ENCODE peak calls at places on chromosomes 4 and X, in five cellular contexts. One of them, this sample, is unnamed.

GRCh38 chrX:1450381-1451161 is 2.1 kb downstream of the ASMTL start:
- DNase-seq in CD4-positive, alpha-beta memory T cell: no peak
- DNase-seq in heart left ventricle: no peak
- DNase-seq in LoVo: no peak
- DNase-seq in stimulated activated CD4-positive, alpha-beta T cell treated with anti-CD3 and anti-CD28 coated beads, Interleukin-4, amount 100 ng/mL, for 24 hours: peak
- DNase-seq in this sample: no peak

GRCh38 chrX:41180194-41180902 is 95.1 kb downstream of the USP9X start:
- DNase-seq in CD4-positive, alpha-beta memory T cell: peak
- DNase-seq in LoVo: peak
- DNase-seq in stimulated activated CD4-positive, alpha-beta T cell treated with anti-CD3 and anti-CD28 coated beads, Interleukin-4, amount 100 ng/mL, for 24 hours: peak
- DNase-seq in heart left ventricle: peak
- DNase-seq in this sample: peak

GRCh38 chr4:76251448-76252270 is at the start of gene FAM47E:
- DNase-seq in LoVo: peak
- DNase-seq in stimulated activated CD4-positive, alpha-beta T cell treated with anti-CD3 and anti-CD28 coated beads, Interleukin-4, amount 100 ng/mL, for 24 hours: peak
- DNase-seq in CD4-positive, alpha-beta memory T cell: peak
- DNase-seq in heart left ventricle: peak
- DNase-seq in this sample: peak

GRCh38 chr4:186719925-186720694 is 3.5 kb downstream of the FAT1 start:
- DNase-seq in stimulated activated CD4-positive, alpha-beta T cell treated with anti-CD3 and anti-CD28 coated beads, Interleukin-4, amount 100 ng/mL, for 24 hours: no peak
- DNase-seq in heart left ventricle: no peak
- DNase-seq in LoVo: peak
- DNase-seq in CD4-positive, alpha-beta memory T cell: no peak
- DNase-seq in this sample: peak

GRCh38 chr4:113482325-113482724 is 279.2 kb downstream of the CAMK2D start:
- DNase-seq in CD4-positive, alpha-beta memory T cell: no peak
- DNase-seq in LoVo: no peak
- DNase-seq in stimulated activated CD4-positive, alpha-beta T cell treated with anti-CD3 and anti-CD28 coated beads, Interleukin-4, amount 100 ng/mL, for 24 hours: no peak
- DNase-seq in heart left ventricle: no peak
- DNase-seq in this sample: no peak

GRCh38 chrX:39335447-39336235 is 534.4 kb downstream of the MID1IP1 start:
- DNase-seq in CD4-positive, alpha-beta memory T cell: no peak
- DNase-seq in LoVo: no peak
- DNase-seq in stimulated activated CD4-positive, alpha-beta T cell treated with anti-CD3 and anti-CD28 coated beads, Interleukin-4, amount 100 ng/mL, for 24 hours: no peak
- DNase-seq in heart left ventricle: no peak
- DNase-seq in this sample: no peak

GRCh38 chr4:177051473-177052060 is 258.1 kb upstream of the NEIL3 start:
- DNase-seq in stimulated activated CD4-positive, alpha-beta T cell treated with anti-CD3 and anti-CD28 coated beads, Interleukin-4, amount 100 ng/mL, for 24 hours: peak
- DNase-seq in CD4-positive, alpha-beta memory T cell: peak
- DNase-seq in LoVo: no peak
- DNase-seq in heart left ventricle: no peak
- DNase-seq in this sample: peak

GRCh38 chr4:154137320-154137905 is 348.5 kb upstream of the SFRP2 start:
- DNase-seq in CD4-positive, alpha-beta memory T cell: no peak
- DNase-seq in LoVo: no peak
- DNase-seq in stimulated activated CD4-positive, alpha-beta T cell treated with anti-CD3 and anti-CD28 coated beads, Interleukin-4, amount 100 ng/mL, for 24 hours: no peak
- DNase-seq in heart left ventricle: no peak
- DNase-seq in this sample: no peak

GRCh38 chrX:48071064-48071985 is at the start of gene ZNF630:
- DNase-seq in LoVo: peak
- DNase-seq in CD4-positive, alpha-beta memory T cell: peak
- DNase-seq in stimulated activated CD4-positive, alpha-beta T cell treated with anti-CD3 and anti-CD28 coated beads, Interleukin-4, amount 100 ng/mL, for 24 hours: peak
- DNase-seq in heart left ventricle: peak
- DNase-seq in this sample: peak

GRCh38 chrX:72100824-72101351 is 30.8 kb downstream of the RTL5 start:
- DNase-seq in heart left ventricle: no peak
- DNase-seq in LoVo: no peak
- DNase-seq in stimulated activated CD4-positive, alpha-beta T cell treated with anti-CD3 and anti-CD28 coated beads, Interleukin-4, amount 100 ng/mL, for 24 hours: peak
- DNase-seq in CD4-positive, alpha-beta memory T cell: peak
- DNase-seq in this sample: peak

GRCh38 chr4:172892300-172892699 is 276.3 kb upstream of the GALNT7 start:
- DNase-seq in CD4-positive, alpha-beta memory T cell: no peak
- DNase-seq in stimulated activated CD4-positive, alpha-beta T cell treated with anti-CD3 and anti-CD28 coated beads, Interleukin-4, amount 100 ng/mL, for 24 hours: no peak
- DNase-seq in heart left ventricle: no peak
- DNase-seq in LoVo: peak
- DNase-seq in this sample: no peak

GRCh38 chr4:2866160-2866861 is 22.7 kb downstream of the ADD1 start:
- DNase-seq in heart left ventricle: no peak
- DNase-seq in stimulated activated CD4-positive, alpha-beta T cell treated with anti-CD3 and anti-CD28 coated beads, Interleukin-4, amount 100 ng/mL, for 24 hours: no peak
- DNase-seq in LoVo: no peak
- DNase-seq in CD4-positive, alpha-beta memory T cell: no peak
- DNase-seq in this sample: no peak

GRCh38 chr4:39565925-39566630 is 38.8 kb upstream of the UGDH start:
- DNase-seq in CD4-positive, alpha-beta memory T cell: no peak
- DNase-seq in heart left ventricle: no peak
- DNase-seq in stimulated activated CD4-positive, alpha-beta T cell treated with anti-CD3 and anti-CD28 coated beads, Interleukin-4, amount 100 ng/mL, for 24 hours: no peak
- DNase-seq in LoVo: no peak
- DNase-seq in this sample: no peak

GRCh38 chr4:83240379-83240875 is 44.2 kb downstream of the COQ2 start:
- DNase-seq in heart left ventricle: no peak
- DNase-seq in stimulated activated CD4-positive, alpha-beta T cell treated with anti-CD3 and anti-CD28 coated beads, Interleukin-4, amount 100 ng/mL, for 24 hours: no peak
- DNase-seq in LoVo: no peak
- DNase-seq in CD4-positive, alpha-beta memory T cell: no peak
- DNase-seq in this sample: no peak

GRCh38 chr4:132542228-132542627 is 606.9 kb upstream of the PCDH10 start:
- DNase-seq in heart left ventricle: no peak
- DNase-seq in CD4-positive, alpha-beta memory T cell: no peak
- DNase-seq in stimulated activated CD4-positive, alpha-beta T cell treated with anti-CD3 and anti-CD28 coated beads, Interleukin-4, amount 100 ng/mL, for 24 hours: no peak
- DNase-seq in LoVo: no peak
- DNase-seq in this sample: no peak

GRCh38 chrX:154313147-154313546 is 17.6 kb downstream of the TKTL1 start:
- DNase-seq in LoVo: no peak
- DNase-seq in CD4-positive, alpha-beta memory T cell: peak
- DNase-seq in stimulated activated CD4-positive, alpha-beta T cell treated with anti-CD3 and anti-CD28 coated beads, Interleukin-4, amount 100 ng/mL, for 24 hours: peak
- DNase-seq in heart left ventricle: no peak
- DNase-seq in this sample: peak

GRCh38 chr4:176584031-176584430 is 208.7 kb downstream of the VEGFC start:
- DNase-seq in stimulated activated CD4-positive, alpha-beta T cell treated with anti-CD3 and anti-CD28 coated beads, Interleukin-4, amount 100 ng/mL, for 24 hours: no peak
- DNase-seq in CD4-positive, alpha-beta memory T cell: no peak
- DNase-seq in LoVo: no peak
- DNase-seq in heart left ventricle: no peak
- DNase-seq in this sample: no peak

This sample was measured in stimulated activated naive CD8-positive, alpha-beta T cell treated with anti-CD3 and anti-CD28 coated beads, Interleukin-15, Interleukin-2, amounts not matched to agents 100 U/mL and 50 U/mL, for 24 hours.